ENCODE peak calls at places on chromosome 19, in seven cellular contexts. Y, S, O, L, T, C and F are unnamed samples.

GRCh38 chr19:33248954-33249613 is 23.4 kb upstream of the SLC7A10 start:
- DNase-seq in Y (no peak), S (no peak), O (no peak), L (no peak), T (no peak), C (no peak), F (no peak)

GRCh38 chr19:52923782-52924593 is 760 bp upstream of the ZNF888 start:
- DNase-seq in Y (peak; percentile 40), S (no peak), O (peak; percentile 52), L (peak; percentile 45), T (peak; percentile 70), C (peak; percentile 6), F (no peak)

GRCh38 chr19:50556236-50557008 is 11.8 kb downstream of the LRRC4B start:
- DNase-seq in Y (no peak), S (peak; percentile 1), O (peak; percentile 62), L (peak; percentile 3), T (peak; percentile 58), C (peak; percentile 57), F (peak; percentile 74)

GRCh38 chr19:32017341-32017948 is 328.0 kb upstream of the ZNF507 start:
- DNase-seq in Y (no peak), S (peak; percentile 18), O (no peak), L (no peak), T (no peak), C (no peak), F (no peak)

GRCh38 chr19:51480590-51480989 is 2.3 kb downstream of the CEACAM18 start:
- DNase-seq in Y (no peak), S (no peak), O (no peak), L (no peak), T (peak; percentile 4), C (peak; percentile 4), F (no peak)

GRCh38 chr19:17997969-17998826 is 9.8 kb upstream of the ARRDC2 start:
- DNase-seq in Y (no peak), S (no peak), O (no peak), L (no peak), T (peak; percentile 44), C (no peak), F (no peak)

GRCh38 chr19:32373614-32374295 is 28.3 kb downstream of the ZNF507 start:
- DNase-seq in Y (peak; percentile 15), S (peak; percentile 94), O (no peak), L (peak; percentile 100), T (peak; percentile 99), C (peak; percentile 100), F (no peak)

GRCh38 chr19:38806371-38806770 is 6.4 kb downstream of the LGALS4 start:
- DNase-seq in Y (no peak), S (no peak), O (no peak), L (no peak), T (no peak), C (no peak), F (no peak)

GRCh38 chr19:13843104-13843921 is 33.6 kb upstream of the NANOS3 start:
- DNase-seq in Y (no peak), S (no peak), O (peak; percentile 77), L (peak; percentile 92), T (peak; percentile 50), C (no peak), F (peak; percentile 28)

GRCh38 chr19:1825909-1826556 is 14.0 kb upstream of the ATP8B3 start:
- DNase-seq in Y (no peak), S (peak; percentile 41), O (peak; percentile 82), L (peak; percentile 20), T (peak; percentile 64), C (peak; percentile 44), F (peak; percentile 73)

GRCh38 chr19:4057913-4058695 is 8.6 kb downstream of the ZBTB7A start:
- DNase-seq in Y (peak; percentile 84), S (no peak), O (peak; percentile 92), L (peak; percentile 77), T (peak; percentile 90), C (peak; percentile 80), F (peak; percentile 74)

GRCh38 chr19:32580901-32581703 is at the start of gene PDCD5:
- DNase-seq in Y (peak; percentile 69), S (peak; percentile 83), O (peak; percentile 97), L (peak; percentile 74), T (peak; percentile 89), C (peak; percentile 91), F (peak; percentile 91)

GRCh38 chr19:36482876-36483275 is 6.5 kb downstream of the ZNF566 start:
- DNase-seq in Y (no peak), S (no peak), O (no peak), L (no peak), T (no peak), C (no peak), F (no peak)

GRCh38 chr19:15759962-15760565 is 22.3 kb downstream of the OR10H3 start:
- DNase-seq in Y (no peak), S (no peak), O (no peak), L (no peak), T (no peak), C (no peak), F (no peak)
- TF ChIP-seq CTCF in Y (no peak), S (no peak), O (no peak), L (no peak), T (no peak), C (no peak), F (no peak)

GRCh38 chr19:2944775-2945574 is at the start of gene ZNF77:
- DNase-seq in Y (peak; percentile 97), S (peak; percentile 99), O (peak; percentile 99), L (peak; percentile 98), T (peak; percentile 99), C (peak; percentile 99), F (peak; percentile 100)
- TF ChIP-seq CTCF in Y (no peak), S (no peak), O (peak; percentile 16), L (no peak), T (no peak), C (peak; percentile 14), F (no peak)

GRCh38 chr19:10884273-10884672 is 12.9 kb downstream of the CARM1 start:
- DNase-seq in Y (no peak), S (no peak), O (peak; percentile 45), L (peak; percentile 47), T (peak; percentile 88), C (peak; percentile 20), F (no peak)
- TF ChIP-seq CTCF in Y (no peak), S (no peak), O (no peak), L (no peak), T (no peak), C (no peak), F (no peak)

GRCh38 chr19:16836115-16836905 is 7.1 kb downstream of the SIN3B start:
- DNase-seq in Y (no peak), S (no peak), O (peak; percentile 35), L (peak; percentile 22), T (peak; percentile 19), C (peak; percentile 20), F (no peak)
- TF ChIP-seq CTCF in Y (no peak), S (no peak), O (peak; percentile 30), L (no peak), T (no peak), C (peak; percentile 44), F (no peak)

DNA sequence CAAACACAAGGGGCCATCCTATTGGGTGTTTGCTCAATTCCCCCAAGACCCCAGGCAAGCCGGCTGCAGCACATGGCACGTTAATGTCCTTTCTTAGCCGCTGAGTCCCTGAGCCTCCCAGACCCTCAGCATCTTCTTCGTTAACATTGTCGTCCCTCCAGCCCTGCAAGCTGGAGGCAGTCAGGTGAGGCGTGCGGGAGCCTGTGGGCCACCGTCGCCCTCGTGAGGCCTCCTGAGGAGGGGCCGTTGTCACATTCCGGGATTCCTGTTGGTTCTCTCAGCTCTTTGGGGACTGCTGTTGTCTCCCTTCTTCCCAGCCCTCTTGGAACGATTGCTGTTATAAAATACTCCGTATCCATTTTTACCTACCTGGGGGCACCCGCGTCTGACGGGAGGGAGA is 140.6 kb downstream of the KDM4B start:
- DNase-seq in Y (no peak), S (no peak), O (no peak), L (no peak), T (no peak), C (no peak), F (no peak)
- TF ChIP-seq CTCF in Y (no peak), S (no peak), O (no peak), L (no peak), T (no peak), C (no peak), F (no peak)

GRCh38 chr19:15154002-15154612 is 46.7 kb downstream of the NOTCH3 start:
- DNase-seq in Y (no peak), S (no peak), O (no peak), L (peak; percentile 67), T (peak; percentile 59), C (peak; percentile 60), F (no peak)
- TF ChIP-seq CTCF in Y (peak; percentile 33), S (peak; percentile 64), O (no peak), L (peak; percentile 67), T (peak; percentile 64), C (peak; percentile 81), F (peak; percentile 61)

GRCh38 chr19:7349961-7350711 is 1.4 kb downstream of the ARHGEF18 start:
- DNase-seq in Y (no peak), S (no peak), O (no peak), L (no peak), T (no peak), C (no peak), F (peak; percentile 27)
- TF ChIP-seq CTCF in Y (no peak), S (no peak), O (no peak), L (no peak), T (no peak), C (no peak), F (no peak)

DNA sequence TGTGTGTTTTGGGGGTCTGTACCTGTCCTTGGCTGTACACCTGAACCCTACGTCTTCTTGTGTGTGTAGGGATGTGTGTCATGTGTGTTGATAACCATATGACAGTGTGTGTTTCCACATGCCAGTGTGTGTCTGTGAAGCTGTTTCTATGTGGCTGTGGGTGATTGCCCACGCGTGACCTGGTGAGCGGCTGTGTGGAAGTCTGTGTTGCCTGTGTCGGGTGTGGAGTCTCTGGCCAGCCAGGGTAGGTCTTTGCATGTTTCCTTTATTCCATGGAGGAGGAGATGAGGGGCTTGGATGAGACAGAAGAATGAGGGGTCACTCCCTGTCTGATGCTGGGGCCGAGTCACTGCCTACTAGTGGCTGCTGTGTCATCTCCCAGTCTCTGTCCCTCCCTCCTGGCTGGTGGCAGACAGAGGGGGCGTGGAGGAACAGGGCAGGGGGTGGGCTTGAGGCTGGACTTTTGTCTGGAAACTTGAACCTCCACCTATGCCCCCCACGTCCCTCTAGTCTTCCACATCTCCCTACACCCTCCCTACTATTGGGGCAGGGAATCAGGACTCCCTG is 2.9 kb upstream of the FOSB start:
- DNase-seq in Y (no peak), S (no peak), O (no peak), L (no peak), T (no peak), C (no peak), F (no peak)
- TF ChIP-seq CTCF in Y (no peak), S (no peak), O (no peak), L (no peak), T (no peak), C (no peak), F (no peak)